ENCODE peak calls at places on chromosomes 2 and 18, in ten cellular contexts. One of them, this sample, is unnamed.

GRCh38 chr2:173028671-173029070 is 47.0 kb upstream of the MAP3K20 start:
- DNase-seq in T-cell: no peak
- DNase-seq in neural progenitor cell: no peak
- DNase-seq in Jurkat, Clone E6-1: no peak
- DNase-seq in EL: no peak
- DNase-seq in activated CD4-positive, alpha-beta T cell treated with anti-CD3 and anti-CD28 coated beads, Interleukin-2, amount 50 U/mL, for 4 hours: no peak
- DNase-seq in HAP-1: no peak
- DNase-seq in cardiac fibroblast: no peak
- DNase-seq in Daoy: no peak
- DNase-seq in head of caudate nucleus: no peak
- DNase-seq in this sample: no peak

GRCh38 chr2:44184106-44184505 is 15.4 kb downstream of the PPM1B start:
- DNase-seq in Jurkat, Clone E6-1: no peak
- DNase-seq in cardiac fibroblast: no peak
- DNase-seq in EL: no peak
- DNase-seq in T-cell: no peak
- DNase-seq in HAP-1: no peak
- DNase-seq in head of caudate nucleus: no peak
- DNase-seq in Daoy: no peak
- DNase-seq in neural progenitor cell: no peak
- DNase-seq in activated CD4-positive, alpha-beta T cell treated with anti-CD3 and anti-CD28 coated beads, Interleukin-2, amount 50 U/mL, for 4 hours: no peak
- DNase-seq in this sample: no peak

GRCh38 chr2:212649646-212650045 is 111.0 kb upstream of the ERBB4 start:
- DNase-seq in head of caudate nucleus: no peak
- DNase-seq in activated CD4-positive, alpha-beta T cell treated with anti-CD3 and anti-CD28 coated beads, Interleukin-2, amount 50 U/mL, for 4 hours: no peak
- DNase-seq in T-cell: no peak
- DNase-seq in Jurkat, Clone E6-1: no peak
- DNase-seq in cardiac fibroblast: no peak
- DNase-seq in neural progenitor cell: no peak
- DNase-seq in EL: no peak
- DNase-seq in HAP-1: no peak
- DNase-seq in Daoy: no peak
- DNase-seq in this sample: no peak

GRCh38 chr2:64913357-64913869 is 75.8 kb upstream of the SLC1A4 start:
- DNase-seq in head of caudate nucleus: no peak
- DNase-seq in T-cell: no peak
- DNase-seq in EL: no peak
- DNase-seq in cardiac fibroblast: no peak
- DNase-seq in Daoy: peak
- DNase-seq in HAP-1: peak
- DNase-seq in neural progenitor cell: peak
- DNase-seq in activated CD4-positive, alpha-beta T cell treated with anti-CD3 and anti-CD28 coated beads, Interleukin-2, amount 50 U/mL, for 4 hours: no peak
- DNase-seq in Jurkat, Clone E6-1: peak
- DNase-seq in this sample: no peak

GRCh38 chr2:191311627-191312026 is 66.4 kb downstream of the MYO1B start:
- DNase-seq in T-cell: no peak
- DNase-seq in neural progenitor cell: no peak
- DNase-seq in EL: peak
- DNase-seq in Jurkat, Clone E6-1: no peak
- DNase-seq in Daoy: peak
- DNase-seq in activated CD4-positive, alpha-beta T cell treated with anti-CD3 and anti-CD28 coated beads, Interleukin-2, amount 50 U/mL, for 4 hours: no peak
- DNase-seq in head of caudate nucleus: no peak
- DNase-seq in cardiac fibroblast: peak
- DNase-seq in HAP-1: no peak
- DNase-seq in this sample: no peak

GRCh38 chr18:39198376-39198775 is 1632.8 kb upstream of the CELF4 start:
- DNase-seq in cardiac fibroblast: no peak
- DNase-seq in HAP-1: no peak
- DNase-seq in activated CD4-positive, alpha-beta T cell treated with anti-CD3 and anti-CD28 coated beads, Interleukin-2, amount 50 U/mL, for 4 hours: no peak
- DNase-seq in Daoy: no peak
- DNase-seq in T-cell: no peak
- DNase-seq in head of caudate nucleus: peak
- DNase-seq in neural progenitor cell: no peak
- DNase-seq in EL: peak
- DNase-seq in Jurkat, Clone E6-1: no peak
- DNase-seq in this sample: no peak

GRCh38 chr2:159637237-159637636 is 20.9 kb upstream of the BAZ2B start:
- DNase-seq in neural progenitor cell: no peak
- DNase-seq in cardiac fibroblast: no peak
- DNase-seq in EL: no peak
- DNase-seq in Jurkat, Clone E6-1: no peak
- DNase-seq in activated CD4-positive, alpha-beta T cell treated with anti-CD3 and anti-CD28 coated beads, Interleukin-2, amount 50 U/mL, for 4 hours: no peak
- DNase-seq in T-cell: no peak
- DNase-seq in head of caudate nucleus: no peak
- DNase-seq in HAP-1: no peak
- DNase-seq in Daoy: no peak
- DNase-seq in this sample: no peak

GRCh38 chr18:5253910-5254309 is 41.6 kb downstream of the ZBTB14 start:
- DNase-seq in head of caudate nucleus: no peak
- DNase-seq in neural progenitor cell: no peak
- DNase-seq in HAP-1: no peak
- DNase-seq in EL: no peak
- DNase-seq in cardiac fibroblast: no peak
- DNase-seq in activated CD4-positive, alpha-beta T cell treated with anti-CD3 and anti-CD28 coated beads, Interleukin-2, amount 50 U/mL, for 4 hours: no peak
- DNase-seq in Jurkat, Clone E6-1: no peak
- DNase-seq in T-cell: no peak
- DNase-seq in Daoy: no peak
- DNase-seq in this sample: no peak

GRCh38 chr18:79402977-79403722 is 7.4 kb downstream of the NFATC1 start:
- DNase-seq in T-cell: no peak
- DNase-seq in activated CD4-positive, alpha-beta T cell treated with anti-CD3 and anti-CD28 coated beads, Interleukin-2, amount 50 U/mL, for 4 hours: no peak
- DNase-seq in cardiac fibroblast: peak
- DNase-seq in neural progenitor cell: no peak
- DNase-seq in Jurkat, Clone E6-1: no peak
- DNase-seq in Daoy: peak
- DNase-seq in HAP-1: peak
- DNase-seq in head of caudate nucleus: peak
- DNase-seq in EL: no peak
- DNase-seq in this sample: no peak

GRCh38 chr2:1784986-1785617 is 40.8 kb upstream of the PXDN start:
- DNase-seq in T-cell: no peak
- DNase-seq in cardiac fibroblast: no peak
- DNase-seq in activated CD4-positive, alpha-beta T cell treated with anti-CD3 and anti-CD28 coated beads, Interleukin-2, amount 50 U/mL, for 4 hours: no peak
- DNase-seq in Daoy: no peak
- DNase-seq in HAP-1: no peak
- DNase-seq in Jurkat, Clone E6-1: no peak
- DNase-seq in head of caudate nucleus: no peak
- DNase-seq in EL: no peak
- DNase-seq in neural progenitor cell: no peak
- DNase-seq in this sample: no peak

GRCh38 chr2:196954001-196954400 is 27.5 kb upstream of the PGAP1 start:
- DNase-seq in T-cell: no peak
- DNase-seq in Jurkat, Clone E6-1: no peak
- DNase-seq in EL: no peak
- DNase-seq in head of caudate nucleus: no peak
- DNase-seq in cardiac fibroblast: no peak
- DNase-seq in Daoy: no peak
- DNase-seq in HAP-1: peak
- DNase-seq in activated CD4-positive, alpha-beta T cell treated with anti-CD3 and anti-CD28 coated beads, Interleukin-2, amount 50 U/mL, for 4 hours: no peak
- DNase-seq in neural progenitor cell: no peak
- DNase-seq in this sample: no peak

GRCh38 chr2:62654423-62654791 is 51.1 kb upstream of the EHBP1 start:
- DNase-seq in head of caudate nucleus: no peak
- DNase-seq in HAP-1: no peak
- DNase-seq in EL: peak
- DNase-seq in Jurkat, Clone E6-1: no peak
- DNase-seq in T-cell: no peak
- DNase-seq in cardiac fibroblast: no peak
- DNase-seq in activated CD4-positive, alpha-beta T cell treated with anti-CD3 and anti-CD28 coated beads, Interleukin-2, amount 50 U/mL, for 4 hours: no peak
- DNase-seq in Daoy: peak
- DNase-seq in neural progenitor cell: no peak
- DNase-seq in this sample: no peak

GRCh38 chr2:25492726-25493125 is 151.0 kb upstream of the DNMT3A start:
- DNase-seq in HAP-1: no peak
- DNase-seq in neural progenitor cell: no peak
- DNase-seq in head of caudate nucleus: no peak
- DNase-seq in EL: no peak
- DNase-seq in cardiac fibroblast: no peak
- DNase-seq in Jurkat, Clone E6-1: no peak
- DNase-seq in T-cell: no peak
- DNase-seq in Daoy: no peak
- DNase-seq in activated CD4-positive, alpha-beta T cell treated with anti-CD3 and anti-CD28 coated beads, Interleukin-2, amount 50 U/mL, for 4 hours: no peak
- DNase-seq in this sample: no peak

GRCh38 chr2:160928854-160929301 is 231.3 kb upstream of the TANK start:
- DNase-seq in EL: peak
- DNase-seq in HAP-1: no peak
- DNase-seq in head of caudate nucleus: no peak
- DNase-seq in neural progenitor cell: no peak
- DNase-seq in T-cell: no peak
- DNase-seq in Jurkat, Clone E6-1: no peak
- DNase-seq in cardiac fibroblast: peak
- DNase-seq in Daoy: no peak
- DNase-seq in activated CD4-positive, alpha-beta T cell treated with anti-CD3 and anti-CD28 coated beads, Interleukin-2, amount 50 U/mL, for 4 hours: no peak
- DNase-seq in this sample: no peak

GRCh38 chr2:18834341-18834740 is 245.0 kb upstream of the NT5C1B start:
- DNase-seq in head of caudate nucleus: no peak
- DNase-seq in cardiac fibroblast: peak
- DNase-seq in HAP-1: no peak
- DNase-seq in Jurkat, Clone E6-1: no peak
- DNase-seq in neural progenitor cell: no peak
- DNase-seq in T-cell: no peak
- DNase-seq in Daoy: peak
- DNase-seq in EL: peak
- DNase-seq in activated CD4-positive, alpha-beta T cell treated with anti-CD3 and anti-CD28 coated beads, Interleukin-2, amount 50 U/mL, for 4 hours: no peak
- DNase-seq in this sample: no peak

GRCh38 chr2:23711979-23712755 is 214.8 kb downstream of the ATAD2B start:
- DNase-seq in HAP-1: no peak
- DNase-seq in Daoy: no peak
- DNase-seq in head of caudate nucleus: no peak
- DNase-seq in neural progenitor cell: peak
- DNase-seq in Jurkat, Clone E6-1: no peak
- DNase-seq in activated CD4-positive, alpha-beta T cell treated with anti-CD3 and anti-CD28 coated beads, Interleukin-2, amount 50 U/mL, for 4 hours: no peak
- DNase-seq in T-cell: no peak
- DNase-seq in EL: no peak
- DNase-seq in cardiac fibroblast: peak
- DNase-seq in this sample: no peak

GRCh38 chr18:21047116-21047515 is 64.5 kb downstream of the ROCK1 start:
- DNase-seq in cardiac fibroblast: no peak
- DNase-seq in activated CD4-positive, alpha-beta T cell treated with anti-CD3 and anti-CD28 coated beads, Interleukin-2, amount 50 U/mL, for 4 hours: no peak
- DNase-seq in T-cell: no peak
- DNase-seq in Daoy: no peak
- DNase-seq in Jurkat, Clone E6-1: no peak
- DNase-seq in neural progenitor cell: no peak
- DNase-seq in HAP-1: no peak
- DNase-seq in head of caudate nucleus: no peak
- DNase-seq in EL: peak
- DNase-seq in this sample: no peak

GRCh38 chr18:9734189-9734588 is 26.1 kb downstream of the RAB31 start:
- DNase-seq in T-cell: no peak
- DNase-seq in neural progenitor cell: no peak
- DNase-seq in activated CD4-positive, alpha-beta T cell treated with anti-CD3 and anti-CD28 coated beads, Interleukin-2, amount 50 U/mL, for 4 hours: no peak
- DNase-seq in head of caudate nucleus: no peak
- DNase-seq in cardiac fibroblast: no peak
- DNase-seq in Jurkat, Clone E6-1: peak
- DNase-seq in Daoy: no peak
- DNase-seq in EL: no peak
- DNase-seq in HAP-1: no peak
- DNase-seq in this sample: no peak

GRCh38 chr2:69946351-69947077 is 14.9 kb downstream of the ASPRV1 start:
- DNase-seq in Daoy: peak
- DNase-seq in cardiac fibroblast: peak
- DNase-seq in activated CD4-positive, alpha-beta T cell treated with anti-CD3 and anti-CD28 coated beads, Interleukin-2, amount 50 U/mL, for 4 hours: peak
- DNase-seq in EL: peak
- DNase-seq in head of caudate nucleus: no peak
- DNase-seq in Jurkat, Clone E6-1: peak
- DNase-seq in HAP-1: no peak
- DNase-seq in neural progenitor cell: no peak
- DNase-seq in T-cell: peak
- DNase-seq in this sample: no peak

GRCh38 chr18:7902399-7902839 is 335.3 kb downstream of the PTPRM start:
- DNase-seq in T-cell: no peak
- DNase-seq in head of caudate nucleus: no peak
- DNase-seq in cardiac fibroblast: peak
- DNase-seq in neural progenitor cell: no peak
- DNase-seq in activated CD4-positive, alpha-beta T cell treated with anti-CD3 and anti-CD28 coated beads, Interleukin-2, amount 50 U/mL, for 4 hours: no peak
- DNase-seq in Jurkat, Clone E6-1: no peak
- DNase-seq in Daoy: no peak
- DNase-seq in EL: peak
- DNase-seq in HAP-1: no peak
- DNase-seq in this sample: no peak

GRCh38 chr2:232260075-232260474 is 118.5 kb upstream of the ALPP start:
- DNase-seq in HAP-1: no peak
- DNase-seq in neural progenitor cell: no peak
- DNase-seq in head of caudate nucleus: no peak
- DNase-seq in cardiac fibroblast: peak
- DNase-seq in Daoy: peak
- DNase-seq in T-cell: no peak
- DNase-seq in EL: peak
- DNase-seq in activated CD4-positive, alpha-beta T cell treated with anti-CD3 and anti-CD28 coated beads, Interleukin-2, amount 50 U/mL, for 4 hours: no peak
- DNase-seq in Jurkat, Clone E6-1: no peak
- DNase-seq in this sample: peak

GRCh38 chr2:177056540-177056939 is 156.1 kb upstream of the HNRNPA3 start:
- DNase-seq in head of caudate nucleus: no peak
- DNase-seq in EL: no peak
- DNase-seq in activated CD4-positive, alpha-beta T cell treated with anti-CD3 and anti-CD28 coated beads, Interleukin-2, amount 50 U/mL, for 4 hours: no peak
- DNase-seq in HAP-1: peak
- DNase-seq in Daoy: no peak
- DNase-seq in Jurkat, Clone E6-1: no peak
- DNase-seq in cardiac fibroblast: no peak
- DNase-seq in neural progenitor cell: peak
- DNase-seq in T-cell: no peak
- DNase-seq in this sample: no peak

GRCh38 chr2:68727698-68728375 is 6.8 kb upstream of the ARHGAP25 start:
- DNase-seq in T-cell: no peak
- DNase-seq in EL: peak
- DNase-seq in Daoy: peak
- DNase-seq in neural progenitor cell: no peak
- DNase-seq in cardiac fibroblast: no peak
- DNase-seq in head of caudate nucleus: no peak
- DNase-seq in HAP-1: no peak
- DNase-seq in activated CD4-positive, alpha-beta T cell treated with anti-CD3 and anti-CD28 coated beads, Interleukin-2, amount 50 U/mL, for 4 hours: no peak
- DNase-seq in Jurkat, Clone E6-1: no peak
- DNase-seq in this sample: no peak